ENCODE peak calls at places on chromosomes 6 and 20, in nine cellular contexts. Q, Y, A, J, C, F, U, B and G are unnamed samples.

GRCh38 chr20:969868-970267 is 32.2 kb downstream of the RSPO4 start:
- DNase-seq in A (no peak), J (no peak), Y (no peak), C (no peak), Q (no peak), B (no peak), U (no peak), F (no peak), G (no peak)

GRCh38 chr6:168367285-168367720 is 47.7 kb upstream of the DACT2 start:
- DNase-seq in F (no peak), Q (no peak), J (no peak), B (no peak), C (no peak), Y (no peak), U (no peak), A (no peak), G (no peak)

GRCh38 chr6:149716181-149716580 is 1.7 kb downstream of the LATS1 start:
- DNase-seq in Q (no peak), U (no peak), F (no peak), Y (no peak), C (no peak), B (no peak), A (no peak), J (no peak), G (no peak)

GRCh38 chr6:26304213-26305096 is 60.5 kb upstream of the BTN3A2 start:
- DNase-seq in C (no peak), B (no peak), F (no peak), U (no peak), Q (peak), A (no peak), Y (peak), J (peak), G (no peak)

GRCh38 chr20:51497542-51498467 is 44.7 kb downstream of the NFATC2 start:
- DNase-seq in J (peak), C (no peak), A (no peak), Y (peak), U (no peak), Q (no peak), F (no peak), B (no peak), G (no peak)

GRCh38 chr20:36361406-36361805 is 55.3 kb downstream of the DLGAP4 start:
- DNase-seq in B (no peak), F (no peak), U (no peak), Y (no peak), A (no peak), J (no peak), C (no peak), Q (no peak), G (no peak)

GRCh38 chr6:149389509-149390297 is 10.4 kb upstream of the SUMO4 start:
- DNase-seq in J (no peak), A (peak), Q (no peak), F (no peak), B (no peak), C (no peak), U (no peak), Y (no peak), G (no peak)

GRCh38 chr6:27795697-27796494 is 116.3 kb downstream of the OR2B2 start:
- DNase-seq in Q (peak), U (no peak), B (peak), J (peak), A (peak), F (peak), C (peak), Y (peak), G (no peak)

GRCh38 chr20:63664143-63664851 is 6.2 kb downstream of the RTEL1 start:
- DNase-seq in A (no peak), Y (no peak), U (no peak), B (no peak), C (no peak), F (no peak), J (no peak), Q (no peak), G (no peak)

GRCh38 chr6:127939442-127940066 is 38.7 kb upstream of the THEMIS start:
- DNase-seq in Y (no peak), B (no peak), A (no peak), U (no peak), Q (no peak), C (no peak), F (no peak), J (no peak), G (no peak)

GRCh38 chr6:11766589-11767450 is 11.8 kb downstream of the ADTRP start:
- DNase-seq in C (no peak), J (no peak), U (no peak), F (no peak), Q (no peak), A (peak), B (no peak), Y (no peak), G (no peak)

GRCh38 chr20:36950432-36951197 is 893 bp downstream of the SAMHD1 start:
- DNase-seq in U (no peak), Y (no peak), F (peak), Q (peak), C (no peak), J (peak), A (no peak), B (peak), G (no peak)

GRCh38 chr6:102736941-102737368 is 1343.4 kb downstream of the GRIK2 start:
- DNase-seq in Y (no peak), Q (no peak), U (no peak), F (no peak), C (no peak), J (no peak), B (no peak), A (no peak), G (no peak)

GRCh38 chr20:15139522-15139921 is 802.1 kb upstream of the FLRT3 start:
- DNase-seq in F (peak), Q (no peak), Y (no peak), A (no peak), U (no peak), J (no peak), B (no peak), C (no peak), G (no peak)

GRCh38 chr6:50608421-50608820 is 104.9 kb upstream of the TFAP2D start:
- DNase-seq in U (no peak), J (no peak), B (no peak), F (no peak), Q (no peak), Y (no peak), A (no peak), C (no peak), G (no peak)

GRCh38 chr6:133809406-133809805 is 79.5 kb upstream of the TCF21 start:
- DNase-seq in U (no peak), Y (no peak), F (no peak), B (no peak), Q (no peak), A (no peak), J (no peak), C (no peak), G (no peak)

GRCh38 chr6:164749126-164749758 is 560.2 kb downstream of the C6orf118 start:
- DNase-seq in C (peak), Y (no peak), Q (no peak), B (no peak), U (no peak), F (no peak), J (no peak), A (peak), G (peak)

GRCh38 chr20:52001999-52002666 is 189.4 kb downstream of the ZFP64 start:
- DNase-seq in U (no peak), C (peak), A (no peak), J (no peak), F (no peak), B (peak), Y (no peak), Q (no peak), G (no peak)

GRCh38 chr6:106894978-106895702 is 79.4 kb downstream of the CD24 start:
- DNase-seq in J (no peak), U (no peak), A (no peak), C (no peak), Q (no peak), Y (no peak), B (no peak), F (no peak), G (no peak)

GRCh38 chr20:41632896-41633295 is 14.7 kb upstream of the CHD6 start:
- DNase-seq in U (no peak), B (no peak), A (peak), F (no peak), J (no peak), C (no peak), Q (no peak), Y (no peak), G (no peak)

GRCh38 chr6:131183427-131184095 is 48.3 kb downstream of the AKAP7 start:
- DNase-seq in Q (no peak), C (no peak), A (no peak), B (peak), Y (no peak), U (no peak), J (no peak), F (no peak), G (no peak)

GRCh38 chr20:12241065-12241464 is 323.4 kb downstream of the BTBD3 start:
- DNase-seq in C (no peak), F (no peak), B (no peak), Q (no peak), U (no peak), Y (no peak), J (no peak), A (no peak), G (no peak)

GRCh38 chr20:62931464-62931863 is 5.2 kb upstream of the DIDO1 start:
- DNase-seq in B (no peak), Y (no peak), U (no peak), J (no peak), A (no peak), Q (no peak), C (no peak), F (no peak), G (no peak)